ENCODE peak calls at places on chromosomes 5 and 9, in four cellular contexts. X is Kasumi-1, K is KG1, I is EL. O is an unnamed sample.

GRCh38 chr9:70563437-70564204 is 149.2 kb upstream of the KLF9 start:
- DNase-seq in X (peak), K (peak), I (peak), O (peak)

GRCh38 chr5:171617787-171618690 is 167.6 kb upstream of the SMIM23 start:
- DNase-seq in X (no peak), K (no peak), I (no peak), O (no peak)

GRCh38 chr5:7606840-7607453 is 211.0 kb downstream of the ADCY2 start:
- DNase-seq in X (no peak), K (no peak), I (no peak), O (no peak)

GRCh38 chr5:73444499-73445432 is 3.8 kb downstream of the FOXD1 start:
- DNase-seq in X (no peak), K (no peak), I (no peak), O (no peak)

GRCh38 chr9:22447607-22448305 is 1.1 kb downstream of the DMRTA1 start:
- DNase-seq in X (no peak), K (no peak), I (no peak), O (no peak)

GRCh38 chr9:99451121-99451606 is 229.1 kb downstream of the SEC61B start:
- DNase-seq in X (no peak), K (no peak), I (no peak), O (no peak)

GRCh38 chr9:35958104-35958825 is at the start of gene OR2S2:
- DNase-seq in X (no peak), K (no peak), I (no peak), O (no peak)

GRCh38 chr9:91740713-91741112 is 209.3 kb downstream of the ROR2 start:
- DNase-seq in X (no peak), K (no peak), I (peak), O (no peak)

GRCh38 chr5:181203093-181203711 is 1.8 kb downstream of the TRIM7 start:
- DNase-seq in X (no peak), K (no peak), I (no peak), O (no peak)

GRCh38 chr9:76203373-76203772 is 190.9 kb downstream of the RFK start:
- DNase-seq in X (peak), K (no peak), I (no peak), O (peak)

GRCh38 chr5:133245191-133246052 is 193.6 kb downstream of the HSPA4 start:
- DNase-seq in X (no peak), K (no peak), I (peak), O (no peak)

GRCh38 chr5:72234265-72234700 is 85.8 kb downstream of the MRPS27 start:
- DNase-seq in X (peak), K (peak), I (peak), O (peak)

GRCh38 chr9:110582156-110582555 is 2.6 kb upstream of the SVEP1 start:
- DNase-seq in X (no peak), K (no peak), I (no peak), O (no peak)

GRCh38 chr5:36606437-36607113 is at the start of gene SLC1A3:
- DNase-seq in X (peak), K (peak), I (peak), O (peak)

O was measured in AML-193.